ENCODE peak calls at places on chromosomes 7 and 10, in six cellular contexts. D is non-pigmented ciliary epithelial cell; G is NCI-H1694 treated with DMSO at 0.1 percent for 48 hours; Q is glomerular endothelial cell; V is HFFc6; F is CD4-positive, alpha-beta memory T cell. C is an unnamed sample.

GRCh38 chr7:43041105-43041504 is 71.3 kb upstream of the HECW1 start:
- DNase-seq in D (no peak), G (no peak), Q (no peak), V (no peak), F (no peak), C (no peak)

GRCh38 chr10:114893248-114893647 is 44.7 kb upstream of the TRUB1 start:
- DNase-seq in D (no peak), G (no peak), Q (no peak), V (peak), F (no peak), C (no peak)

GRCh38 chr7:137074386-137075030 is 206.1 kb downstream of the CHRM2 start:
- DNase-seq in D (peak), G (no peak), Q (no peak), V (peak), F (no peak), C (no peak)

GRCh38 chr10:14185501-14186045 is 145.2 kb downstream of the FRMD4A start:
- DNase-seq in D (peak), G (peak), Q (peak), V (peak), F (peak), C (no peak)

GRCh38 chr10:37860494-37861190 is 3.2 kb upstream of the ZNF248 start:
- DNase-seq in D (no peak), G (no peak), Q (no peak), V (peak), F (no peak), C (no peak)

GRCh38 chr7:111953611-111954010 is 252.6 kb downstream of the DOCK4 start:
- DNase-seq in D (no peak), G (peak), Q (no peak), V (peak), F (no peak), C (peak)

GRCh38 chr7:139292821-139293220 is 48.3 kb upstream of the FMC1 start:
- DNase-seq in D (no peak), G (no peak), Q (no peak), V (no peak), F (no peak), C (no peak)

GRCh38 chr7:55641811-55642210 is 69.5 kb upstream of the VOPP1 start:
- DNase-seq in D (no peak), G (no peak), Q (no peak), V (no peak), F (peak), C (no peak)

GRCh38 chr7:81573128-81573527 is 196.7 kb downstream of the HGF start:
- DNase-seq in D (no peak), G (no peak), Q (no peak), V (no peak), F (no peak), C (no peak)

GRCh38 chr10:28984431-28984830 is 304.4 kb upstream of the LYZL1 start:
- DNase-seq in D (peak), G (no peak), Q (peak), V (peak), F (no peak), C (peak)

GRCh38 chr7:69545175-69545574 is 53.1 kb upstream of the AUTS2 start:
- DNase-seq in D (no peak), G (no peak), Q (no peak), V (no peak), F (no peak), C (no peak)

GRCh38 chr7:94264756-94265155 is 129.9 kb upstream of the COL1A2 start:
- DNase-seq in D (no peak), G (no peak), Q (no peak), V (no peak), F (no peak), C (no peak)

GRCh38 chr7:94375167-94375566 is 19.5 kb upstream of the COL1A2 start:
- DNase-seq in D (peak), G (no peak), Q (no peak), V (peak), F (no peak), C (no peak)

GRCh38 chr7:106659963-106660861 is 746 bp downstream of the CCDC71L start:
- DNase-seq in D (no peak), G (peak), Q (no peak), V (peak), F (peak), C (peak)

GRCh38 chr10:22652988-22653431 is 61.4 kb downstream of the PIP4K2A start:
- DNase-seq in D (no peak), G (no peak), Q (no peak), V (no peak), F (no peak), C (no peak)

GRCh38 chr7:158613481-158613880 is 25.9 kb upstream of the PTPRN2 start:
- DNase-seq in D (no peak), G (no peak), Q (no peak), V (peak), F (no peak), C (no peak)

C was measured in dermis microvascular lymphatic vessel endothelial cell.